ENCODE peak calls at places on chromosomes 7 and 10, in six cellular contexts. L is stimulated activated naive B cell treated with anti-CD40 and anti-IgM and Interleukin-4, amounts not matched to agents 10 μg/mL and 1 μg/mL and 100 μg/mL, for 72 hours; Z is occipital lobe; P is HS-5; M is stimulated activated naive CD4-positive, alpha-beta T cell; I is EL. A is an unnamed sample.
A peak's percentile ranks its signal among the peaks of the same experiment; 100 is the strongest.

GRCh38 chr10:104323085-104323484 is 15.2 kb downstream of the ITPRIP start:
- DNase-seq in P (no peak), Z (no peak), L (no peak), I (no peak), M (no peak), A (no peak)

GRCh38 chr7:158957507-158957900 is 101.1 kb downstream of the DYNC2I1 start:
- DNase-seq in I (no peak), Z (no peak), M (no peak), L (no peak), P (no peak), A (no peak)

GRCh38 chr7:92788559-92789183 is 47.7 kb downstream of the CDK6 start:
- DNase-seq in I (no peak), L (no peak), P (no peak), Z (no peak), M (no peak), A (no peak)

GRCh38 chr7:123716877-123717276 is 31.9 kb downstream of the WASL start:
- DNase-seq in L (no peak), I (no peak), M (no peak), P (no peak), Z (no peak), A (no peak)

GRCh38 chr10:61830846-61831273 is 70.6 kb upstream of the ARID5B start:
- DNase-seq in P (no peak), L (no peak), M (no peak), I (no peak), Z (no peak), A (no peak)

GRCh38 chr10:48614481-48615383 is 9.9 kb upstream of the ARHGAP22 start:
- DNase-seq in L (no peak), I (no peak), Z (no peak), M (no peak), P (no peak), A (no peak)

GRCh38 chr7:152136623-152137022 is 111.1 kb downstream of the GALNT11 start:
- DNase-seq in M (no peak), Z (no peak), L (no peak), I (peak; percentile 81), P (no peak), A (no peak)

GRCh38 chr10:30988831-30989458 is 42.7 kb downstream of the ZNF438 start:
- DNase-seq in I (no peak), M (no peak), Z (no peak), L (no peak), P (no peak), A (no peak)

GRCh38 chr10:1166101-1166827 is 110.1 kb downstream of the WDR37 start:
- DNase-seq in L (no peak), M (no peak), Z (no peak), P (no peak), I (no peak), A (no peak)

GRCh38 chr7:37908221-37908788 is 8.3 kb downstream of the SFRP4 start:
- DNase-seq in I (peak; percentile 11), M (no peak), L (no peak), P (peak; percentile 81), Z (no peak), A (no peak)

GRCh38 chr7:22387583-22387982 is 30.6 kb upstream of the RAPGEF5 start:
- DNase-seq in P (no peak), Z (peak; percentile 74), I (peak; percentile 24), L (no peak), M (no peak), A (no peak)

GRCh38 chr7:23012797-23013714 is 874 bp downstream of the HYCC1 start:
- DNase-seq in P (no peak), M (peak; percentile 24), L (no peak), Z (no peak), I (peak; percentile 29), A (no peak)

GRCh38 chr7:98213874-98214810 is 2.9 kb downstream of the BHLHA15 start:
- DNase-seq in M (no peak), I (no peak), Z (no peak), L (no peak), P (no peak), A (no peak)

GRCh38 chr7:151059362-151060112 is at the start of gene SLC4A2:
- DNase-seq in L (peak; percentile 61), P (no peak), Z (peak; percentile 64), M (peak; percentile 64), I (peak; percentile 76), A (peak; percentile 55)

GRCh38 chr7:30652951-30653641 is 29.2 kb downstream of the CRHR2 start:
- DNase-seq in L (no peak), P (no peak), I (no peak), M (no peak), Z (no peak), A (no peak)

GRCh38 chr10:78794736-78795455 is 273.9 kb upstream of the ZMIZ1 start:
- DNase-seq in P (no peak), M (no peak), Z (no peak), I (no peak), L (no peak), A (no peak)

GRCh38 chr10:71285180-71285545 is 33.9 kb upstream of the SLC29A3 start:
- DNase-seq in L (no peak), M (peak; percentile 12), P (no peak), Z (no peak), I (peak; percentile 44), A (peak; percentile 8)

GRCh38 chr7:83211685-83212084 is 49.0 kb upstream of the PCLO start:
- DNase-seq in M (no peak), P (no peak), I (no peak), Z (no peak), L (no peak), A (no peak)

GRCh38 chr7:70545214-70545613 is 586.7 kb upstream of the GALNT17 start:
- DNase-seq in P (no peak), Z (no peak), L (peak; percentile 11), M (no peak), I (no peak), A (no peak)

GRCh38 chr10:115777646-115778045 is 495.4 kb downstream of the GFRA1 start:
- DNase-seq in P (no peak), M (no peak), L (no peak), Z (no peak), I (no peak), A (no peak)

GRCh38 chr10:22133640-22134624 is 83.9 kb downstream of the EBLN1 start:
- DNase-seq in Z (no peak), P (no peak), I (no peak), M (no peak), L (peak; percentile 22), A (no peak)

GRCh38 chr10:90723416-90724068 is 134.3 kb downstream of the HTR7 start:
- DNase-seq in M (no peak), L (no peak), I (no peak), Z (no peak), P (no peak), A (no peak)

GRCh38 chr10:88181902-88182671 is 318.7 kb downstream of the PTEN start:
- DNase-seq in L (no peak), Z (no peak), P (no peak), M (no peak), I (no peak), A (no peak)

GRCh38 chr7:150351587-150352194 is 10.3 kb upstream of the RARRES2 start:
- DNase-seq in Z (no peak), M (no peak), I (no peak), P (no peak), L (no peak), A (no peak)

A was measured in effector CD8-positive, alpha-beta T cell.